ENCODE peak calls at places on chromosomes 1 and 21, in five cellular contexts. T is AG10803; U is substantia nigra; C is hippocampal formation; Z is stimulated activated naive CD8-positive, alpha-beta T cell treated with anti-CD3 and anti-CD28 coated beads, Interleukin-15, Interleukin-2, amounts not matched to agents 100 U/mL and 50 U/mL, for 24 hours. L is an unnamed sample.

GRCh38 chr1:159925713-159926066 is 383 bp upstream of the TAGLN2 start:
- DNase-seq in Z (peak; percentile 61), C (no peak), U (no peak), T (no peak), L (no peak)

GRCh38 chr1:218658899-218659298 is 313.8 kb downstream of the TGFB2 start:
- DNase-seq in T (peak; percentile 46), Z (no peak), U (no peak), C (no peak), L (peak; percentile 26)

GRCh38 chr1:219174672-219175564 is 1.2 kb downstream of the LYPLAL1 start:
- DNase-seq in Z (peak; percentile 7), T (peak; percentile 84), C (no peak), U (no peak), L (peak; percentile 77)

GRCh38 chr21:41571938-41572510 is 64.1 kb upstream of the TMPRSS2 start:
- DNase-seq in Z (no peak), C (no peak), T (no peak), U (no peak), L (no peak)

GRCh38 chr1:51519048-51519856 is at the start of gene EPS15:
- DNase-seq in Z (peak; percentile 92), T (peak; percentile 79), U (peak; percentile 73), C (peak; percentile 64), L (peak; percentile 29)

GRCh38 chr1:1069061-1069710 is 4.9 kb downstream of the RNF223 start:
- DNase-seq in T (no peak), C (no peak), Z (peak; percentile 93), U (no peak), L (no peak)

GRCh38 chr1:232538224-232538942 is 91.5 kb downstream of the SIPA1L2 start:
- DNase-seq in Z (no peak), T (peak; percentile 34), U (no peak), C (no peak), L (no peak)

GRCh38 chr1:59499956-59500569 is 203.2 kb downstream of the FGGY start:
- DNase-seq in U (no peak), C (no peak), Z (no peak), T (no peak), L (no peak)

GRCh38 chr1:78831731-78832360 is 174.7 kb downstream of the ADGRL4 start:
- DNase-seq in T (peak; percentile 95), Z (no peak), C (no peak), U (no peak), L (peak; percentile 59)

GRCh38 chr1:159960721-159961381 is 6.8 kb upstream of the SLAMF9 start:
- DNase-seq in Z (no peak), C (no peak), U (no peak), T (peak; percentile 95), L (no peak)

GRCh38 chr1:59699227-59699847 is 115.4 kb upstream of the HOOK1 start:
- DNase-seq in U (no peak), C (peak; percentile 45), Z (no peak), T (peak; percentile 54), L (no peak)

GRCh38 chr1:184270556-184270955 is 116.3 kb upstream of the C1orf21 start:
- DNase-seq in C (no peak), T (peak; percentile 20), Z (no peak), U (no peak), L (no peak)

GRCh38 chr1:54800899-54801759 is at the start of gene TTC22:
- DNase-seq in U (no peak), T (no peak), C (no peak), Z (peak; percentile 75), L (no peak)

GRCh38 chr1:229028509-229028908 is 242.4 kb upstream of the RAB4A start:
- DNase-seq in U (no peak), T (no peak), Z (no peak), C (no peak), L (no peak)

GRCh38 chr1:227654858-227655752 is 80.0 kb downstream of the JMJD4 start:
- DNase-seq in U (no peak), C (no peak), Z (no peak), T (no peak), L (no peak)

GRCh38 chr1:209674957-209675566 is at the start of gene G0S2:
- DNase-seq in C (no peak), T (peak; percentile 39), U (peak; percentile 9), Z (peak; percentile 69), L (no peak)

GRCh38 chr1:177091036-177091435 is 73.5 kb downstream of the ASTN1 start:
- DNase-seq in U (no peak), Z (no peak), C (no peak), T (peak; percentile 11), L (no peak)

GRCh38 chr1:19040010-19040680 is 83.7 kb upstream of the IFFO2 start:
- DNase-seq in C (no peak), T (no peak), U (no peak), Z (no peak), L (no peak)

GRCh38 chr1:28737245-28738137 is 751 bp downstream of the YTHDF2 start:
- DNase-seq in U (peak; percentile 38), T (peak; percentile 48), Z (peak; percentile 66), C (no peak), L (no peak)

GRCh38 chr1:155040358-155041093 is 6.9 kb downstream of the DCST1 start:
- DNase-seq in T (no peak), Z (no peak), U (no peak), C (no peak), L (no peak)

GRCh38 chr1:67687198-67687545 is 2.2 kb downstream of the GADD45A start:
- DNase-seq in Z (no peak), C (no peak), T (no peak), U (no peak), L (no peak)

GRCh38 chr1:110746644-110747259 is 72.0 kb upstream of the KCNA3 start:
- DNase-seq in T (peak; percentile 32), U (no peak), Z (peak; percentile 61), C (peak; percentile 8), L (peak; percentile 1)

GRCh38 chr1:75855010-75855409 is 58.3 kb downstream of the MSH4 start:
- DNase-seq in C (no peak), U (no peak), T (peak; percentile 8), Z (no peak), L (no peak)

GRCh38 chr1:25836695-25837094 is 16.9 kb downstream of the MTFR1L start:
- DNase-seq in U (no peak), Z (no peak), C (no peak), T (no peak), L (no peak)

GRCh38 chr1:112388436-112388835 is 7.6 kb upstream of the CTTNBP2NL start:
- DNase-seq in U (peak; percentile 16), T (peak; percentile 32), C (no peak), Z (no peak), L (no peak)

GRCh38 chr1:24711329-24711728 is 33.9 kb upstream of the CLIC4 start:
- DNase-seq in T (no peak), C (no peak), U (no peak), Z (no peak), L (no peak)

GRCh38 chr1:230392920-230393521 is 33.1 kb downstream of the PGBD5 start:
- DNase-seq in U (no peak), C (no peak), T (no peak), Z (no peak), L (no peak)

GRCh38 chr1:218847089-218847768 is 326.4 kb upstream of the LYPLAL1 start:
- DNase-seq in T (no peak), Z (no peak), U (no peak), C (no peak), L (no peak)

GRCh38 chr21:29074783-29075182 is 1.3 kb upstream of the CCT8 start:
- DNase-seq in Z (no peak), T (no peak), U (no peak), C (no peak), L (no peak)

GRCh38 chr1:160419838-160420169 is 19.4 kb downstream of the VANGL2 start:
- DNase-seq in C (no peak), U (no peak), Z (no peak), T (no peak), L (no peak)

GRCh38 chr1:2969011-2969869 is 52.0 kb upstream of the ACTRT2 start:
- DNase-seq in C (no peak), Z (no peak), U (no peak), T (no peak), L (no peak)

GRCh38 chr1:17212487-17213121 is 7.7 kb downstream of the PADI1 start:
- DNase-seq in T (peak; percentile 86), U (no peak), C (no peak), Z (peak; percentile 83), L (peak; percentile 26)

GRCh38 chr1:232983375-232983774 is 33.0 kb downstream of the NTPCR start:
- DNase-seq in Z (no peak), C (no peak), U (no peak), T (no peak), L (no peak)

GRCh38 chr1:173489149-173489600 is 12.0 kb downstream of the PRDX6 start:
- DNase-seq in Z (no peak), U (no peak), T (no peak), C (no peak), L (no peak)

GRCh38 chr1:170010443-170010842 is 64.1 kb downstream of the KIFAP3 start:
- DNase-seq in Z (no peak), C (no peak), T (peak; percentile 72), U (no peak), L (no peak)

GRCh38 chr1:36153476-36153875 is 2.5 kb upstream of the MAP7D1 start:
- DNase-seq in T (no peak), C (no peak), Z (no peak), U (no peak), L (no peak)

GRCh38 chr1:212179394-212180076 is 105.7 kb upstream of the PPP2R5A start:
- DNase-seq in Z (no peak), T (peak; percentile 92), U (no peak), C (no peak), L (peak; percentile 77)

GRCh38 chr21:31198575-31198974 is 145.5 kb downstream of the TIAM1 start:
- DNase-seq in U (no peak), C (peak; percentile 65), Z (no peak), T (peak; percentile 44), L (peak; percentile 24)

GRCh38 chr1:22038036-22038435 is 14.5 kb upstream of the CDC42 start:
- DNase-seq in Z (no peak), T (no peak), C (peak; percentile 31), U (peak; percentile 32), L (no peak)

L was measured in AG04450.